ENCODE peak calls at places on chromosomes 6 and 20, in ten cellular contexts. One of them, this sample, is unnamed.

GRCh38 chr6:98041921-98042320 is 758.9 kb upstream of the MMS22L start:
- DNase-seq in mucosa of descending colon: no peak
- DNase-seq in RWPE2: no peak
- DNase-seq in breast epithelium: no peak
- DNase-seq in uterus: no peak
- DNase-seq in left ventricle myocardium inferior: no peak
- DNase-seq in psoas muscle: no peak
- DNase-seq in fibroblast of the aortic adventitia: no peak
- DNase-seq in choroid plexus epithelial cell: no peak
- DNase-seq in HFF-Myc: no peak
- DNase-seq in this sample: no peak

GRCh38 chr6:80028591-80028990 is 24.1 kb downstream of the TTK start:
- DNase-seq in left ventricle myocardium inferior: no peak
- DNase-seq in choroid plexus epithelial cell: no peak
- DNase-seq in psoas muscle: no peak
- DNase-seq in breast epithelium: no peak
- DNase-seq in fibroblast of the aortic adventitia: no peak
- DNase-seq in HFF-Myc: no peak
- DNase-seq in uterus: no peak
- DNase-seq in mucosa of descending colon: no peak
- DNase-seq in RWPE2: no peak
- DNase-seq in this sample: no peak

GRCh38 chr6:131868836-131869235 is 61.0 kb downstream of the ENPP1 start:
- DNase-seq in HFF-Myc: no peak
- DNase-seq in fibroblast of the aortic adventitia: no peak
- DNase-seq in RWPE2: no peak
- DNase-seq in mucosa of descending colon: no peak
- DNase-seq in uterus: no peak
- DNase-seq in breast epithelium: no peak
- DNase-seq in left ventricle myocardium inferior: no peak
- DNase-seq in psoas muscle: no peak
- DNase-seq in choroid plexus epithelial cell: peak
- DNase-seq in this sample: peak

GRCh38 chr20:14336667-14337066 is 745 bp downstream of the FLRT3 start:
- DNase-seq in choroid plexus epithelial cell: peak
- DNase-seq in breast epithelium: no peak
- DNase-seq in uterus: no peak
- DNase-seq in left ventricle myocardium inferior: no peak
- DNase-seq in HFF-Myc: no peak
- DNase-seq in psoas muscle: no peak
- DNase-seq in fibroblast of the aortic adventitia: peak
- DNase-seq in mucosa of descending colon: no peak
- DNase-seq in RWPE2: no peak
- DNase-seq in this sample: no peak

GRCh38 chr6:20454201-20454824 is 52.6 kb downstream of the E2F3 start:
- DNase-seq in uterus: no peak
- DNase-seq in mucosa of descending colon: no peak
- DNase-seq in psoas muscle: no peak
- DNase-seq in fibroblast of the aortic adventitia: no peak
- DNase-seq in breast epithelium: no peak
- DNase-seq in left ventricle myocardium inferior: no peak
- DNase-seq in choroid plexus epithelial cell: no peak
- DNase-seq in RWPE2: no peak
- DNase-seq in HFF-Myc: no peak
- DNase-seq in this sample: no peak

GRCh38 chr20:41217422-41217821 is 80.1 kb downstream of the PLCG1 start:
- DNase-seq in fibroblast of the aortic adventitia: peak
- DNase-seq in psoas muscle: no peak
- DNase-seq in RWPE2: no peak
- DNase-seq in left ventricle myocardium inferior: no peak
- DNase-seq in HFF-Myc: no peak
- DNase-seq in uterus: no peak
- DNase-seq in breast epithelium: no peak
- DNase-seq in choroid plexus epithelial cell: no peak
- DNase-seq in mucosa of descending colon: no peak
- DNase-seq in this sample: no peak

GRCh38 chr6:161140554-161140875 is 133.3 kb downstream of the AGPAT4 start:
- DNase-seq in mucosa of descending colon: no peak
- DNase-seq in RWPE2: no peak
- DNase-seq in HFF-Myc: no peak
- DNase-seq in fibroblast of the aortic adventitia: no peak
- DNase-seq in uterus: no peak
- DNase-seq in left ventricle myocardium inferior: no peak
- DNase-seq in choroid plexus epithelial cell: no peak
- DNase-seq in psoas muscle: no peak
- DNase-seq in breast epithelium: no peak
- DNase-seq in this sample: no peak

GRCh38 chr6:147142684-147143245 is 61.5 kb upstream of the STXBP5 start:
- DNase-seq in choroid plexus epithelial cell: no peak
- DNase-seq in HFF-Myc: no peak
- DNase-seq in left ventricle myocardium inferior: no peak
- DNase-seq in psoas muscle: no peak
- DNase-seq in uterus: no peak
- DNase-seq in RWPE2: no peak
- DNase-seq in breast epithelium: no peak
- DNase-seq in fibroblast of the aortic adventitia: no peak
- DNase-seq in mucosa of descending colon: no peak
- DNase-seq in this sample: no peak

GRCh38 chr6:45538636-45539035 is 160.9 kb upstream of the SUPT3H start:
- DNase-seq in left ventricle myocardium inferior: no peak
- DNase-seq in psoas muscle: peak
- DNase-seq in HFF-Myc: peak
- DNase-seq in RWPE2: no peak
- DNase-seq in uterus: no peak
- DNase-seq in fibroblast of the aortic adventitia: peak
- DNase-seq in choroid plexus epithelial cell: no peak
- DNase-seq in mucosa of descending colon: no peak
- DNase-seq in breast epithelium: no peak
- DNase-seq in this sample: no peak

GRCh38 chr6:84728602-84729001 is 35.8 kb downstream of the TBX18 start:
- DNase-seq in uterus: no peak
- DNase-seq in mucosa of descending colon: no peak
- DNase-seq in HFF-Myc: no peak
- DNase-seq in left ventricle myocardium inferior: no peak
- DNase-seq in choroid plexus epithelial cell: peak
- DNase-seq in psoas muscle: no peak
- DNase-seq in RWPE2: no peak
- DNase-seq in fibroblast of the aortic adventitia: no peak
- DNase-seq in breast epithelium: no peak
- DNase-seq in this sample: peak

GRCh38 chr20:56989516-56989915 is 276.9 kb downstream of the BMP7 start:
- DNase-seq in breast epithelium: no peak
- DNase-seq in HFF-Myc: no peak
- DNase-seq in uterus: no peak
- DNase-seq in RWPE2: peak
- DNase-seq in psoas muscle: no peak
- DNase-seq in fibroblast of the aortic adventitia: no peak
- DNase-seq in mucosa of descending colon: no peak
- DNase-seq in choroid plexus epithelial cell: peak
- DNase-seq in left ventricle myocardium inferior: no peak
- DNase-seq in this sample: no peak

GRCh38 chr6:143027058-143027457 is 33.6 kb upstream of the AIG1 start:
- DNase-seq in mucosa of descending colon: peak
- DNase-seq in psoas muscle: peak
- DNase-seq in left ventricle myocardium inferior: peak
- DNase-seq in fibroblast of the aortic adventitia: peak
- DNase-seq in uterus: peak
- DNase-seq in choroid plexus epithelial cell: peak
- DNase-seq in RWPE2: no peak
- DNase-seq in HFF-Myc: no peak
- DNase-seq in breast epithelium: no peak
- DNase-seq in this sample: peak

GRCh38 chr20:11585752-11586352 is 331.8 kb upstream of the BTBD3 start:
- DNase-seq in left ventricle myocardium inferior: no peak
- DNase-seq in RWPE2: no peak
- DNase-seq in mucosa of descending colon: no peak
- DNase-seq in HFF-Myc: peak
- DNase-seq in breast epithelium: no peak
- DNase-seq in uterus: no peak
- DNase-seq in choroid plexus epithelial cell: peak
- DNase-seq in psoas muscle: no peak
- DNase-seq in fibroblast of the aortic adventitia: peak
- DNase-seq in this sample: peak

GRCh38 chr20:59028812-59029211 is 3.3 kb downstream of the ATP5F1E start:
- DNase-seq in HFF-Myc: no peak
- DNase-seq in choroid plexus epithelial cell: no peak
- DNase-seq in psoas muscle: no peak
- DNase-seq in breast epithelium: no peak
- DNase-seq in left ventricle myocardium inferior: no peak
- DNase-seq in uterus: no peak
- DNase-seq in mucosa of descending colon: no peak
- DNase-seq in fibroblast of the aortic adventitia: no peak
- DNase-seq in RWPE2: peak
- DNase-seq in this sample: peak
- H3K4me3 ChIP-seq in HFF-Myc: peak
- H3K4me3 ChIP-seq in choroid plexus epithelial cell: peak
- H3K4me3 ChIP-seq in psoas muscle: peak
- H3K4me3 ChIP-seq in breast epithelium: no peak
- H3K4me3 ChIP-seq in left ventricle myocardium inferior: peak
- H3K4me3 ChIP-seq in uterus: no peak
- H3K4me3 ChIP-seq in mucosa of descending colon: no peak
- H3K4me3 ChIP-seq in fibroblast of the aortic adventitia: peak
- H3K4me3 ChIP-seq in RWPE2: peak
- H3K4me3 ChIP-seq in this sample: peak

GRCh38 chr20:18979132-18979531 is 165.5 kb downstream of the SCP2D1 start:
- DNase-seq in choroid plexus epithelial cell: no peak
- DNase-seq in RWPE2: no peak
- DNase-seq in mucosa of descending colon: no peak
- DNase-seq in left ventricle myocardium inferior: no peak
- DNase-seq in breast epithelium: no peak
- DNase-seq in HFF-Myc: no peak
- DNase-seq in fibroblast of the aortic adventitia: no peak
- DNase-seq in psoas muscle: no peak
- DNase-seq in uterus: no peak
- DNase-seq in this sample: no peak
- H3K4me3 ChIP-seq in choroid plexus epithelial cell: no peak
- H3K4me3 ChIP-seq in RWPE2: no peak
- H3K4me3 ChIP-seq in mucosa of descending colon: no peak
- H3K4me3 ChIP-seq in left ventricle myocardium inferior: no peak
- H3K4me3 ChIP-seq in breast epithelium: no peak
- H3K4me3 ChIP-seq in HFF-Myc: no peak
- H3K4me3 ChIP-seq in fibroblast of the aortic adventitia: no peak
- H3K4me3 ChIP-seq in psoas muscle: no peak
- H3K4me3 ChIP-seq in uterus: no peak
- H3K4me3 ChIP-seq in this sample: no peak

GRCh38 chr6:99814230-99814928 is 179.6 kb downstream of the MCHR2 start:
- DNase-seq in HFF-Myc: no peak
- DNase-seq in breast epithelium: no peak
- DNase-seq in psoas muscle: no peak
- DNase-seq in uterus: no peak
- DNase-seq in left ventricle myocardium inferior: no peak
- DNase-seq in choroid plexus epithelial cell: no peak
- DNase-seq in RWPE2: no peak
- DNase-seq in mucosa of descending colon: peak
- DNase-seq in fibroblast of the aortic adventitia: no peak
- DNase-seq in this sample: no peak

GRCh38 chr6:99819853-99820252 is 174.2 kb downstream of the MCHR2 start:
- DNase-seq in left ventricle myocardium inferior: no peak
- DNase-seq in RWPE2: no peak
- DNase-seq in psoas muscle: no peak
- DNase-seq in fibroblast of the aortic adventitia: no peak
- DNase-seq in choroid plexus epithelial cell: no peak
- DNase-seq in HFF-Myc: no peak
- DNase-seq in breast epithelium: no peak
- DNase-seq in mucosa of descending colon: no peak
- DNase-seq in uterus: no peak
- DNase-seq in this sample: no peak

GRCh38 chr6:99813565-99813964 is 180.5 kb downstream of the MCHR2 start:
- DNase-seq in psoas muscle: no peak
- DNase-seq in breast epithelium: no peak
- DNase-seq in mucosa of descending colon: no peak
- DNase-seq in RWPE2: no peak
- DNase-seq in choroid plexus epithelial cell: no peak
- DNase-seq in uterus: no peak
- DNase-seq in HFF-Myc: no peak
- DNase-seq in fibroblast of the aortic adventitia: no peak
- DNase-seq in left ventricle myocardium inferior: no peak
- DNase-seq in this sample: no peak

GRCh38 chr6:99818161-99818560 is 175.9 kb downstream of the MCHR2 start:
- DNase-seq in breast epithelium: no peak
- DNase-seq in mucosa of descending colon: no peak
- DNase-seq in RWPE2: no peak
- DNase-seq in left ventricle myocardium inferior: no peak
- DNase-seq in choroid plexus epithelial cell: no peak
- DNase-seq in HFF-Myc: no peak
- DNase-seq in psoas muscle: no peak
- DNase-seq in uterus: no peak
- DNase-seq in fibroblast of the aortic adventitia: no peak
- DNase-seq in this sample: no peak

GRCh38 chr6:99816795-99817194 is 177.2 kb downstream of the MCHR2 start:
- DNase-seq in fibroblast of the aortic adventitia: no peak
- DNase-seq in mucosa of descending colon: no peak
- DNase-seq in RWPE2: no peak
- DNase-seq in psoas muscle: no peak
- DNase-seq in breast epithelium: no peak
- DNase-seq in left ventricle myocardium inferior: no peak
- DNase-seq in choroid plexus epithelial cell: no peak
- DNase-seq in HFF-Myc: no peak
- DNase-seq in uterus: no peak
- DNase-seq in this sample: no peak
- H3K4me3 ChIP-seq in fibroblast of the aortic adventitia: no peak
- H3K4me3 ChIP-seq in mucosa of descending colon: no peak
- H3K4me3 ChIP-seq in RWPE2: no peak
- H3K4me3 ChIP-seq in psoas muscle: no peak
- H3K4me3 ChIP-seq in breast epithelium: no peak
- H3K4me3 ChIP-seq in left ventricle myocardium inferior: no peak
- H3K4me3 ChIP-seq in choroid plexus epithelial cell: no peak
- H3K4me3 ChIP-seq in HFF-Myc: no peak
- H3K4me3 ChIP-seq in uterus: no peak
- H3K4me3 ChIP-seq in this sample: no peak

GRCh38 chr6:100628180-100628579 is 163.5 kb upstream of the SIM1 start:
- DNase-seq in fibroblast of the aortic adventitia: no peak
- DNase-seq in choroid plexus epithelial cell: no peak
- DNase-seq in HFF-Myc: no peak
- DNase-seq in left ventricle myocardium inferior: no peak
- DNase-seq in mucosa of descending colon: no peak
- DNase-seq in RWPE2: no peak
- DNase-seq in breast epithelium: no peak
- DNase-seq in uterus: no peak
- DNase-seq in psoas muscle: no peak
- DNase-seq in this sample: no peak

DNA sequence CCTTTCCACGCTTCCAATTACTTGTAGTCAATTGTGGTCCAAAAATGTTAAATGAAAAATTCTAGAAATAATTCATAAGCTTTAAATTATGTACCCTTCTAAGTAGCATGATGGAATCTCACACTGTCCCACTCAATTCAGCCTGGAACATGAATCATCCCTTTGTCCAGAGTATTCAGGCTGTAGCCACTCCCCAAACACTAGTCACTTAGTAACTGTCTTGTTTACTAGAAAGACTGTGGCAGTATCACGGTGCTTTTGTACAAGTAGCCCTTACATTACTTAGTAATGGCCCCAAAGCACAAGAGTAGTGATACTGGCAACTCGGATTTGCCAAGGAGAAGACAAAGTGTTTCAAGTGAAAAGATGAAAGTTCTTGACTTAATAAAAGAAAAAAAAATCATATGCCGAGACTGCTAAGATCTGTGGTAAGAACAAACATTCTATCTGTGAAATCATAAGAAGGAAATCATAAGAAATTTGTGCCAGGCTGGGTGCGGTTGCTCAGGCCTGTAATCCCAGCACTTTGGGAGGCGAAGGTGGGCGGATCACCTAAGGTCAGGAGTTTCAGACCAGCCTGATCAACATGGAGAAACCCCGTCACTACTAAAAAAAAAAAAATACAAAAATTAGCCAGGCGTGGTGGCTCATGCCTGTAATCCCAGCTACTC is 168.5 kb upstream of the SIM1 start:
- DNase-seq in choroid plexus epithelial cell: peak
- DNase-seq in breast epithelium: no peak
- DNase-seq in psoas muscle: no peak
- DNase-seq in left ventricle myocardium inferior: no peak
- DNase-seq in RWPE2: no peak
- DNase-seq in mucosa of descending colon: no peak
- DNase-seq in uterus: no peak
- DNase-seq in HFF-Myc: peak
- DNase-seq in fibroblast of the aortic adventitia: peak
- DNase-seq in this sample: peak
- H3K4me3 ChIP-seq in choroid plexus epithelial cell: no peak
- H3K4me3 ChIP-seq in breast epithelium: no peak
- H3K4me3 ChIP-seq in psoas muscle: no peak
- H3K4me3 ChIP-seq in left ventricle myocardium inferior: no peak
- H3K4me3 ChIP-seq in RWPE2: no peak
- H3K4me3 ChIP-seq in mucosa of descending colon: no peak
- H3K4me3 ChIP-seq in uterus: no peak
- H3K4me3 ChIP-seq in HFF-Myc: no peak
- H3K4me3 ChIP-seq in fibroblast of the aortic adventitia: no peak
- H3K4me3 ChIP-seq in this sample: no peak